ENCODE peak calls at places on chromosomes 7 and 10, in nine cellular contexts. One of them, this sample, is unnamed.

GRCh38 chr10:132793871-132794849 is 8.2 kb upstream of the NKX6-2 start:
- DNase-seq in activated CD8-positive, alpha-beta memory T cell treated with anti-CD3 and anti-CD28 coated beads for 24 hours: no peak
- DNase-seq in DMS 273 treated with DMSO at 0.1 percent for 48 hours: no peak
- DNase-seq in stimulated activated CD4-positive, alpha-beta T cell treated with anti-CD3 and anti-CD28 coated beads, TNF-alpha, amount 100 ng/mL, for 1 hour: no peak
- DNase-seq in OCI-LY7: no peak
- DNase-seq in sciatic nerve: no peak
- DNase-seq in iPS DF 19.7: no peak
- DNase-seq in transverse colon: no peak
- DNase-seq in CD8-positive, alpha-beta T cell: no peak
- DNase-seq in this sample: no peak

GRCh38 chr7:133545613-133546012 is 292.7 kb downstream of the EXOC4 start:
- DNase-seq in activated CD8-positive, alpha-beta memory T cell treated with anti-CD3 and anti-CD28 coated beads for 24 hours: no peak
- DNase-seq in DMS 273 treated with DMSO at 0.1 percent for 48 hours: no peak
- DNase-seq in stimulated activated CD4-positive, alpha-beta T cell treated with anti-CD3 and anti-CD28 coated beads, TNF-alpha, amount 100 ng/mL, for 1 hour: no peak
- DNase-seq in OCI-LY7: no peak
- DNase-seq in sciatic nerve: no peak
- DNase-seq in iPS DF 19.7: no peak
- DNase-seq in transverse colon: no peak
- DNase-seq in CD8-positive, alpha-beta T cell: no peak
- DNase-seq in this sample: no peak

GRCh38 chr7:77329466-77330168 is 86.5 kb downstream of the GSAP start:
- DNase-seq in activated CD8-positive, alpha-beta memory T cell treated with anti-CD3 and anti-CD28 coated beads for 24 hours: no peak
- DNase-seq in DMS 273 treated with DMSO at 0.1 percent for 48 hours: no peak
- DNase-seq in stimulated activated CD4-positive, alpha-beta T cell treated with anti-CD3 and anti-CD28 coated beads, TNF-alpha, amount 100 ng/mL, for 1 hour: no peak
- DNase-seq in OCI-LY7: no peak
- DNase-seq in sciatic nerve: no peak
- DNase-seq in iPS DF 19.7: no peak
- DNase-seq in transverse colon: no peak
- DNase-seq in CD8-positive, alpha-beta T cell: no peak
- DNase-seq in this sample: no peak

GRCh38 chr7:7693881-7694280 is 24.5 kb downstream of the RPA3 start:
- DNase-seq in activated CD8-positive, alpha-beta memory T cell treated with anti-CD3 and anti-CD28 coated beads for 24 hours: no peak
- DNase-seq in DMS 273 treated with DMSO at 0.1 percent for 48 hours: no peak
- DNase-seq in stimulated activated CD4-positive, alpha-beta T cell treated with anti-CD3 and anti-CD28 coated beads, TNF-alpha, amount 100 ng/mL, for 1 hour: no peak
- DNase-seq in OCI-LY7: no peak
- DNase-seq in sciatic nerve: no peak
- DNase-seq in iPS DF 19.7: no peak
- DNase-seq in transverse colon: no peak
- DNase-seq in CD8-positive, alpha-beta T cell: no peak
- DNase-seq in this sample: no peak

GRCh38 chr10:51147644-51148399 is 73.5 kb downstream of the PRKG1 start:
- DNase-seq in activated CD8-positive, alpha-beta memory T cell treated with anti-CD3 and anti-CD28 coated beads for 24 hours: no peak
- DNase-seq in DMS 273 treated with DMSO at 0.1 percent for 48 hours: no peak
- DNase-seq in stimulated activated CD4-positive, alpha-beta T cell treated with anti-CD3 and anti-CD28 coated beads, TNF-alpha, amount 100 ng/mL, for 1 hour: no peak
- DNase-seq in OCI-LY7: no peak
- DNase-seq in sciatic nerve: no peak
- DNase-seq in iPS DF 19.7: no peak
- DNase-seq in transverse colon: no peak
- DNase-seq in CD8-positive, alpha-beta T cell: no peak
- DNase-seq in this sample: no peak

GRCh38 chr10:63605568-63605967 is 84.4 kb downstream of the REEP3 start:
- DNase-seq in activated CD8-positive, alpha-beta memory T cell treated with anti-CD3 and anti-CD28 coated beads for 24 hours: no peak
- DNase-seq in DMS 273 treated with DMSO at 0.1 percent for 48 hours: no peak
- DNase-seq in stimulated activated CD4-positive, alpha-beta T cell treated with anti-CD3 and anti-CD28 coated beads, TNF-alpha, amount 100 ng/mL, for 1 hour: no peak
- DNase-seq in OCI-LY7: no peak
- DNase-seq in sciatic nerve: no peak
- DNase-seq in iPS DF 19.7: peak
- DNase-seq in transverse colon: no peak
- DNase-seq in CD8-positive, alpha-beta T cell: no peak
- DNase-seq in this sample: no peak

GRCh38 chr10:125747417-125747816 is 27.9 kb downstream of the EDRF1 start:
- DNase-seq in activated CD8-positive, alpha-beta memory T cell treated with anti-CD3 and anti-CD28 coated beads for 24 hours: no peak
- DNase-seq in DMS 273 treated with DMSO at 0.1 percent for 48 hours: no peak
- DNase-seq in stimulated activated CD4-positive, alpha-beta T cell treated with anti-CD3 and anti-CD28 coated beads, TNF-alpha, amount 100 ng/mL, for 1 hour: no peak
- DNase-seq in OCI-LY7: no peak
- DNase-seq in sciatic nerve: no peak
- DNase-seq in iPS DF 19.7: no peak
- DNase-seq in transverse colon: no peak
- DNase-seq in CD8-positive, alpha-beta T cell: no peak
- DNase-seq in this sample: no peak

GRCh38 chr7:157740251-157740650 is 403.4 kb downstream of the DNAJB6 start:
- DNase-seq in activated CD8-positive, alpha-beta memory T cell treated with anti-CD3 and anti-CD28 coated beads for 24 hours: no peak
- DNase-seq in DMS 273 treated with DMSO at 0.1 percent for 48 hours: no peak
- DNase-seq in stimulated activated CD4-positive, alpha-beta T cell treated with anti-CD3 and anti-CD28 coated beads, TNF-alpha, amount 100 ng/mL, for 1 hour: no peak
- DNase-seq in OCI-LY7: no peak
- DNase-seq in sciatic nerve: no peak
- DNase-seq in iPS DF 19.7: no peak
- DNase-seq in transverse colon: no peak
- DNase-seq in CD8-positive, alpha-beta T cell: no peak
- DNase-seq in this sample: no peak

GRCh38 chr10:82340166-82340565 is 465.2 kb downstream of the NRG3 start:
- DNase-seq in activated CD8-positive, alpha-beta memory T cell treated with anti-CD3 and anti-CD28 coated beads for 24 hours: no peak
- DNase-seq in DMS 273 treated with DMSO at 0.1 percent for 48 hours: no peak
- DNase-seq in stimulated activated CD4-positive, alpha-beta T cell treated with anti-CD3 and anti-CD28 coated beads, TNF-alpha, amount 100 ng/mL, for 1 hour: no peak
- DNase-seq in OCI-LY7: no peak
- DNase-seq in sciatic nerve: no peak
- DNase-seq in iPS DF 19.7: no peak
- DNase-seq in transverse colon: no peak
- DNase-seq in CD8-positive, alpha-beta T cell: no peak
- DNase-seq in this sample: no peak

GRCh38 chr10:71084061-71084817 is 128.1 kb upstream of the UNC5B start:
- DNase-seq in activated CD8-positive, alpha-beta memory T cell treated with anti-CD3 and anti-CD28 coated beads for 24 hours: peak
- DNase-seq in DMS 273 treated with DMSO at 0.1 percent for 48 hours: no peak
- DNase-seq in stimulated activated CD4-positive, alpha-beta T cell treated with anti-CD3 and anti-CD28 coated beads, TNF-alpha, amount 100 ng/mL, for 1 hour: no peak
- DNase-seq in OCI-LY7: no peak
- DNase-seq in sciatic nerve: peak
- DNase-seq in iPS DF 19.7: no peak
- DNase-seq in transverse colon: peak
- DNase-seq in CD8-positive, alpha-beta T cell: no peak
- DNase-seq in this sample: no peak

GRCh38 chr10:68154211-68154497 is 44.9 kb downstream of the MYPN start:
- DNase-seq in activated CD8-positive, alpha-beta memory T cell treated with anti-CD3 and anti-CD28 coated beads for 24 hours: no peak
- DNase-seq in DMS 273 treated with DMSO at 0.1 percent for 48 hours: peak
- DNase-seq in stimulated activated CD4-positive, alpha-beta T cell treated with anti-CD3 and anti-CD28 coated beads, TNF-alpha, amount 100 ng/mL, for 1 hour: no peak
- DNase-seq in OCI-LY7: peak
- DNase-seq in sciatic nerve: no peak
- DNase-seq in iPS DF 19.7: no peak
- DNase-seq in transverse colon: no peak
- DNase-seq in CD8-positive, alpha-beta T cell: no peak
- DNase-seq in this sample: no peak

GRCh38 chr10:130764651-130765050 is 546.9 kb downstream of the TCERG1L start:
- DNase-seq in activated CD8-positive, alpha-beta memory T cell treated with anti-CD3 and anti-CD28 coated beads for 24 hours: no peak
- DNase-seq in DMS 273 treated with DMSO at 0.1 percent for 48 hours: no peak
- DNase-seq in stimulated activated CD4-positive, alpha-beta T cell treated with anti-CD3 and anti-CD28 coated beads, TNF-alpha, amount 100 ng/mL, for 1 hour: no peak
- DNase-seq in OCI-LY7: no peak
- DNase-seq in sciatic nerve: no peak
- DNase-seq in iPS DF 19.7: no peak
- DNase-seq in transverse colon: no peak
- DNase-seq in CD8-positive, alpha-beta T cell: no peak
- DNase-seq in this sample: no peak

GRCh38 chr10:26087666-26088065 is 128.9 kb upstream of the GAD2 start:
- DNase-seq in activated CD8-positive, alpha-beta memory T cell treated with anti-CD3 and anti-CD28 coated beads for 24 hours: no peak
- DNase-seq in DMS 273 treated with DMSO at 0.1 percent for 48 hours: no peak
- DNase-seq in stimulated activated CD4-positive, alpha-beta T cell treated with anti-CD3 and anti-CD28 coated beads, TNF-alpha, amount 100 ng/mL, for 1 hour: no peak
- DNase-seq in OCI-LY7: no peak
- DNase-seq in sciatic nerve: no peak
- DNase-seq in iPS DF 19.7: no peak
- DNase-seq in transverse colon: no peak
- DNase-seq in CD8-positive, alpha-beta T cell: no peak
- DNase-seq in this sample: no peak

GRCh38 chr10:110462308-110463095 is 35.2 kb upstream of the DUSP5 start:
- DNase-seq in activated CD8-positive, alpha-beta memory T cell treated with anti-CD3 and anti-CD28 coated beads for 24 hours: peak
- DNase-seq in DMS 273 treated with DMSO at 0.1 percent for 48 hours: no peak
- DNase-seq in stimulated activated CD4-positive, alpha-beta T cell treated with anti-CD3 and anti-CD28 coated beads, TNF-alpha, amount 100 ng/mL, for 1 hour: no peak
- DNase-seq in OCI-LY7: no peak
- DNase-seq in sciatic nerve: no peak
- DNase-seq in iPS DF 19.7: no peak
- DNase-seq in transverse colon: no peak
- DNase-seq in CD8-positive, alpha-beta T cell: no peak
- DNase-seq in this sample: no peak

GRCh38 chr7:44378744-44379143 is 53.4 kb upstream of the CAMK2B start:
- DNase-seq in activated CD8-positive, alpha-beta memory T cell treated with anti-CD3 and anti-CD28 coated beads for 24 hours: peak
- DNase-seq in DMS 273 treated with DMSO at 0.1 percent for 48 hours: no peak
- DNase-seq in stimulated activated CD4-positive, alpha-beta T cell treated with anti-CD3 and anti-CD28 coated beads, TNF-alpha, amount 100 ng/mL, for 1 hour: no peak
- DNase-seq in OCI-LY7: no peak
- DNase-seq in sciatic nerve: no peak
- DNase-seq in iPS DF 19.7: no peak
- DNase-seq in transverse colon: no peak
- DNase-seq in CD8-positive, alpha-beta T cell: no peak
- DNase-seq in this sample: no peak

GRCh38 chr7:7773334-7774308 is 55.2 kb upstream of the RPA3 start:
- DNase-seq in activated CD8-positive, alpha-beta memory T cell treated with anti-CD3 and anti-CD28 coated beads for 24 hours: no peak
- DNase-seq in DMS 273 treated with DMSO at 0.1 percent for 48 hours: no peak
- DNase-seq in stimulated activated CD4-positive, alpha-beta T cell treated with anti-CD3 and anti-CD28 coated beads, TNF-alpha, amount 100 ng/mL, for 1 hour: no peak
- DNase-seq in OCI-LY7: peak
- DNase-seq in sciatic nerve: no peak
- DNase-seq in iPS DF 19.7: no peak
- DNase-seq in transverse colon: no peak
- DNase-seq in CD8-positive, alpha-beta T cell: no peak
- DNase-seq in this sample: no peak

GRCh38 chr10:121131426-121132277 is 280.5 kb downstream of the WDR11 start:
- DNase-seq in activated CD8-positive, alpha-beta memory T cell treated with anti-CD3 and anti-CD28 coated beads for 24 hours: no peak
- DNase-seq in DMS 273 treated with DMSO at 0.1 percent for 48 hours: no peak
- DNase-seq in stimulated activated CD4-positive, alpha-beta T cell treated with anti-CD3 and anti-CD28 coated beads, TNF-alpha, amount 100 ng/mL, for 1 hour: no peak
- DNase-seq in OCI-LY7: no peak
- DNase-seq in sciatic nerve: peak
- DNase-seq in iPS DF 19.7: no peak
- DNase-seq in transverse colon: no peak
- DNase-seq in CD8-positive, alpha-beta T cell: no peak
- DNase-seq in this sample: no peak

GRCh38 chr7:119397156-119397555 is 875.8 kb upstream of the KCND2 start:
- DNase-seq in activated CD8-positive, alpha-beta memory T cell treated with anti-CD3 and anti-CD28 coated beads for 24 hours: no peak
- DNase-seq in DMS 273 treated with DMSO at 0.1 percent for 48 hours: no peak
- DNase-seq in stimulated activated CD4-positive, alpha-beta T cell treated with anti-CD3 and anti-CD28 coated beads, TNF-alpha, amount 100 ng/mL, for 1 hour: no peak
- DNase-seq in OCI-LY7: no peak
- DNase-seq in sciatic nerve: no peak
- DNase-seq in iPS DF 19.7: no peak
- DNase-seq in transverse colon: no peak
- DNase-seq in CD8-positive, alpha-beta T cell: no peak
- DNase-seq in this sample: no peak

GRCh38 chr7:133961724-133962123 is 165.4 kb upstream of the LRGUK start:
- DNase-seq in activated CD8-positive, alpha-beta memory T cell treated with anti-CD3 and anti-CD28 coated beads for 24 hours: no peak
- DNase-seq in DMS 273 treated with DMSO at 0.1 percent for 48 hours: no peak
- DNase-seq in stimulated activated CD4-positive, alpha-beta T cell treated with anti-CD3 and anti-CD28 coated beads, TNF-alpha, amount 100 ng/mL, for 1 hour: no peak
- DNase-seq in OCI-LY7: no peak
- DNase-seq in sciatic nerve: no peak
- DNase-seq in iPS DF 19.7: no peak
- DNase-seq in transverse colon: no peak
- DNase-seq in CD8-positive, alpha-beta T cell: no peak
- DNase-seq in this sample: no peak

GRCh38 chr7:98051118-98051744 is 55.4 kb upstream of the LMTK2 start:
- DNase-seq in activated CD8-positive, alpha-beta memory T cell treated with anti-CD3 and anti-CD28 coated beads for 24 hours: peak
- DNase-seq in DMS 273 treated with DMSO at 0.1 percent for 48 hours: no peak
- DNase-seq in stimulated activated CD4-positive, alpha-beta T cell treated with anti-CD3 and anti-CD28 coated beads, TNF-alpha, amount 100 ng/mL, for 1 hour: no peak
- DNase-seq in OCI-LY7: peak
- DNase-seq in sciatic nerve: no peak
- DNase-seq in iPS DF 19.7: peak
- DNase-seq in transverse colon: peak
- DNase-seq in CD8-positive, alpha-beta T cell: peak
- DNase-seq in this sample: no peak

GRCh38 chr10:37975407-37975991 is 948 bp downstream of the ZNF25 start:
- DNase-seq in activated CD8-positive, alpha-beta memory T cell treated with anti-CD3 and anti-CD28 coated beads for 24 hours: peak
- DNase-seq in DMS 273 treated with DMSO at 0.1 percent for 48 hours: no peak
- DNase-seq in stimulated activated CD4-positive, alpha-beta T cell treated with anti-CD3 and anti-CD28 coated beads, TNF-alpha, amount 100 ng/mL, for 1 hour: no peak
- DNase-seq in OCI-LY7: peak
- DNase-seq in sciatic nerve: no peak
- DNase-seq in iPS DF 19.7: no peak
- DNase-seq in transverse colon: no peak
- DNase-seq in CD8-positive, alpha-beta T cell: no peak
- DNase-seq in this sample: peak

GRCh38 chr7:24756545-24756988 is 697 bp downstream of the GSDME start:
- DNase-seq in activated CD8-positive, alpha-beta memory T cell treated with anti-CD3 and anti-CD28 coated beads for 24 hours: peak
- DNase-seq in DMS 273 treated with DMSO at 0.1 percent for 48 hours: no peak
- DNase-seq in stimulated activated CD4-positive, alpha-beta T cell treated with anti-CD3 and anti-CD28 coated beads, TNF-alpha, amount 100 ng/mL, for 1 hour: no peak
- DNase-seq in OCI-LY7: no peak
- DNase-seq in sciatic nerve: no peak
- DNase-seq in iPS DF 19.7: no peak
- DNase-seq in transverse colon: no peak
- DNase-seq in CD8-positive, alpha-beta T cell: no peak
- DNase-seq in this sample: no peak

GRCh38 chr10:72762042-72762441 is 70.1 kb downstream of the MCU start:
- DNase-seq in activated CD8-positive, alpha-beta memory T cell treated with anti-CD3 and anti-CD28 coated beads for 24 hours: no peak
- DNase-seq in DMS 273 treated with DMSO at 0.1 percent for 48 hours: no peak
- DNase-seq in stimulated activated CD4-positive, alpha-beta T cell treated with anti-CD3 and anti-CD28 coated beads, TNF-alpha, amount 100 ng/mL, for 1 hour: no peak
- DNase-seq in OCI-LY7: no peak
- DNase-seq in sciatic nerve: no peak
- DNase-seq in iPS DF 19.7: no peak
- DNase-seq in transverse colon: no peak
- DNase-seq in CD8-positive, alpha-beta T cell: no peak
- DNase-seq in this sample: no peak

GRCh38 chr10:43263551-43264323 is 3.1 kb downstream of the RASGEF1A start:
- DNase-seq in activated CD8-positive, alpha-beta memory T cell treated with anti-CD3 and anti-CD28 coated beads for 24 hours: peak
- DNase-seq in DMS 273 treated with DMSO at 0.1 percent for 48 hours: no peak
- DNase-seq in stimulated activated CD4-positive, alpha-beta T cell treated with anti-CD3 and anti-CD28 coated beads, TNF-alpha, amount 100 ng/mL, for 1 hour: no peak
- DNase-seq in OCI-LY7: no peak
- DNase-seq in sciatic nerve: no peak
- DNase-seq in iPS DF 19.7: no peak
- DNase-seq in transverse colon: peak
- DNase-seq in CD8-positive, alpha-beta T cell: no peak
- DNase-seq in this sample: no peak

GRCh38 chr7:125390866-125391265 is 461.2 kb upstream of the POT1 start:
- DNase-seq in activated CD8-positive, alpha-beta memory T cell treated with anti-CD3 and anti-CD28 coated beads for 24 hours: no peak
- DNase-seq in DMS 273 treated with DMSO at 0.1 percent for 48 hours: no peak
- DNase-seq in stimulated activated CD4-positive, alpha-beta T cell treated with anti-CD3 and anti-CD28 coated beads, TNF-alpha, amount 100 ng/mL, for 1 hour: no peak
- DNase-seq in OCI-LY7: no peak
- DNase-seq in sciatic nerve: no peak
- DNase-seq in iPS DF 19.7: no peak
- DNase-seq in transverse colon: no peak
- DNase-seq in CD8-positive, alpha-beta T cell: no peak
- DNase-seq in this sample: peak

GRCh38 chr7:45987521-45988290 is 66.6 kb upstream of the IGFBP3 start:
- DNase-seq in activated CD8-positive, alpha-beta memory T cell treated with anti-CD3 and anti-CD28 coated beads for 24 hours: peak
- DNase-seq in DMS 273 treated with DMSO at 0.1 percent for 48 hours: no peak
- DNase-seq in stimulated activated CD4-positive, alpha-beta T cell treated with anti-CD3 and anti-CD28 coated beads, TNF-alpha, amount 100 ng/mL, for 1 hour: no peak
- DNase-seq in OCI-LY7: no peak
- DNase-seq in sciatic nerve: no peak
- DNase-seq in iPS DF 19.7: no peak
- DNase-seq in transverse colon: no peak
- DNase-seq in CD8-positive, alpha-beta T cell: no peak
- DNase-seq in this sample: no peak

GRCh38 chr7:139203992-139204391 is 27.0 kb upstream of the UBN2 start:
- DNase-seq in activated CD8-positive, alpha-beta memory T cell treated with anti-CD3 and anti-CD28 coated beads for 24 hours: no peak
- DNase-seq in DMS 273 treated with DMSO at 0.1 percent for 48 hours: no peak
- DNase-seq in stimulated activated CD4-positive, alpha-beta T cell treated with anti-CD3 and anti-CD28 coated beads, TNF-alpha, amount 100 ng/mL, for 1 hour: no peak
- DNase-seq in OCI-LY7: no peak
- DNase-seq in sciatic nerve: no peak
- DNase-seq in iPS DF 19.7: no peak
- DNase-seq in transverse colon: no peak
- DNase-seq in CD8-positive, alpha-beta T cell: no peak
- DNase-seq in this sample: no peak

GRCh38 chr7:34041716-34042115 is 136.4 kb downstream of the BMPER start:
- DNase-seq in activated CD8-positive, alpha-beta memory T cell treated with anti-CD3 and anti-CD28 coated beads for 24 hours: no peak
- DNase-seq in DMS 273 treated with DMSO at 0.1 percent for 48 hours: no peak
- DNase-seq in stimulated activated CD4-positive, alpha-beta T cell treated with anti-CD3 and anti-CD28 coated beads, TNF-alpha, amount 100 ng/mL, for 1 hour: no peak
- DNase-seq in OCI-LY7: no peak
- DNase-seq in sciatic nerve: no peak
- DNase-seq in iPS DF 19.7: no peak
- DNase-seq in transverse colon: no peak
- DNase-seq in CD8-positive, alpha-beta T cell: no peak
- DNase-seq in this sample: no peak

GRCh38 chr7:129341212-129341611 is 93.0 kb upstream of the STRIP2 start:
- DNase-seq in activated CD8-positive, alpha-beta memory T cell treated with anti-CD3 and anti-CD28 coated beads for 24 hours: no peak
- DNase-seq in DMS 273 treated with DMSO at 0.1 percent for 48 hours: no peak
- DNase-seq in stimulated activated CD4-positive, alpha-beta T cell treated with anti-CD3 and anti-CD28 coated beads, TNF-alpha, amount 100 ng/mL, for 1 hour: no peak
- DNase-seq in OCI-LY7: no peak
- DNase-seq in sciatic nerve: no peak
- DNase-seq in iPS DF 19.7: no peak
- DNase-seq in transverse colon: no peak
- DNase-seq in CD8-positive, alpha-beta T cell: no peak
- DNase-seq in this sample: no peak

GRCh38 chr10:110356628-110357245 is 52.0 kb upstream of the SMNDC1 start:
- DNase-seq in activated CD8-positive, alpha-beta memory T cell treated with anti-CD3 and anti-CD28 coated beads for 24 hours: peak
- DNase-seq in DMS 273 treated with DMSO at 0.1 percent for 48 hours: no peak
- DNase-seq in stimulated activated CD4-positive, alpha-beta T cell treated with anti-CD3 and anti-CD28 coated beads, TNF-alpha, amount 100 ng/mL, for 1 hour: no peak
- DNase-seq in OCI-LY7: peak
- DNase-seq in sciatic nerve: no peak
- DNase-seq in iPS DF 19.7: no peak
- DNase-seq in transverse colon: peak
- DNase-seq in CD8-positive, alpha-beta T cell: peak
- DNase-seq in this sample: peak

GRCh38 chr7:132464740-132465139 is 111.5 kb downstream of the PLXNA4 start:
- DNase-seq in activated CD8-positive, alpha-beta memory T cell treated with anti-CD3 and anti-CD28 coated beads for 24 hours: no peak
- DNase-seq in DMS 273 treated with DMSO at 0.1 percent for 48 hours: no peak
- DNase-seq in stimulated activated CD4-positive, alpha-beta T cell treated with anti-CD3 and anti-CD28 coated beads, TNF-alpha, amount 100 ng/mL, for 1 hour: no peak
- DNase-seq in OCI-LY7: no peak
- DNase-seq in sciatic nerve: no peak
- DNase-seq in iPS DF 19.7: no peak
- DNase-seq in transverse colon: no peak
- DNase-seq in CD8-positive, alpha-beta T cell: no peak
- DNase-seq in this sample: no peak